ENCODE peak calls at places on chromosomes 13 and 19, in six cellular contexts. C, S, P, D, I and A are unnamed samples.

GRCh38 chr13:86856996-86857395 is 814.2 kb upstream of the SLITRK5 start:
- DNase-seq in C (peak; percentile 67), S (no peak), P (no peak), D (no peak), I (no peak), A (peak; percentile 23)

GRCh38 chr19:18421371-18421959 is 2.3 kb downstream of the SSBP4 start:
- DNase-seq in C (no peak), S (no peak), P (no peak), D (no peak), I (no peak), A (no peak)

GRCh38 chr13:47211106-47211505 is 314.3 kb upstream of the HTR2A start:
- DNase-seq in C (peak; percentile 70), S (no peak), P (no peak), D (no peak), I (no peak), A (peak; percentile 2)

GRCh38 chr13:26062853-26063444 is 11.1 kb upstream of the SHISA2 start:
- DNase-seq in C (peak; percentile 76), S (peak; percentile 42), P (no peak), D (peak; percentile 48), I (no peak), A (peak; percentile 71)

GRCh38 chr19:10603084-10603872 is 16.2 kb upstream of the AP1M2 start:
- DNase-seq in C (no peak), S (no peak), P (peak; percentile 81), D (peak; percentile 67), I (peak; percentile 81), A (no peak)

GRCh38 chr13:46489586-46490023 is 63.4 kb upstream of the LRCH1 start:
- DNase-seq in C (peak; percentile 73), S (no peak), P (no peak), D (no peak), I (no peak), A (peak; percentile 96)

GRCh38 chr13:106529415-106530208 is 5.8 kb downstream of the EFNB2 start:
- DNase-seq in C (no peak), S (no peak), P (no peak), D (no peak), I (no peak), A (no peak)

GRCh38 chr13:79995334-79995733 is 345.6 kb downstream of the SPRY2 start:
- DNase-seq in C (peak; percentile 52), S (no peak), P (no peak), D (no peak), I (no peak), A (peak; percentile 56)

GRCh38 chr13:51818771-51819511 is 15.0 kb upstream of the DHRS12 start:
- DNase-seq in C (no peak), S (no peak), P (peak; percentile 67), D (no peak), I (no peak), A (peak; percentile 67)

GRCh38 chr13:22243519-22244197 is 572.8 kb downstream of the FGF9 start:
- DNase-seq in C (no peak), S (no peak), P (no peak), D (no peak), I (no peak), A (no peak)

GRCh38 chr19:9916719-9917118 is 19.6 kb downstream of the OLFM2 start:
- DNase-seq in C (peak; percentile 1), S (no peak), P (no peak), D (no peak), I (no peak), A (no peak)

GRCh38 chr13:39263033-39263432 is 224.8 kb downstream of the NHLRC3 start:
- DNase-seq in C (peak; percentile 65), S (peak; percentile 51), P (peak; percentile 29), D (peak; percentile 69), I (no peak), A (peak; percentile 69)

GRCh38 chr19:48815870-48816501 is 5.2 kb upstream of the BCAT2 start:
- DNase-seq in C (no peak), S (no peak), P (no peak), D (no peak), I (no peak), A (no peak)